ENCODE peak calls at places on chromosomes 12 and 14, in five cellular contexts. F is spleen; Q is CD8-positive, alpha-beta memory T cell; L is tibial artery; U is lower lobe of right lung. A is an unnamed sample.

GRCh38 chr14:61525293-61526011 is 169.9 kb upstream of the HIF1A start:
- DNase-seq in F (peak), Q (peak), L (peak), U (peak), A (peak)

GRCh38 chr12:4187916-4188315 is 85.6 kb upstream of the CCND2 start:
- DNase-seq in F (no peak), Q (no peak), L (no peak), U (no peak), A (no peak)

GRCh38 chr12:109892748-109893147 is 7.3 kb upstream of the TCHP start:
- DNase-seq in F (no peak), Q (no peak), L (no peak), U (no peak), A (no peak)

GRCh38 chr14:21070083-21070609 is at the start of gene ARHGEF40:
- DNase-seq in F (peak), Q (no peak), L (peak), U (peak), A (no peak)

GRCh38 chr14:75566321-75566720 is 12.1 kb upstream of the FLVCR2 start:
- DNase-seq in F (no peak), Q (peak), L (no peak), U (no peak), A (peak)

GRCh38 chr14:30375280-30375892 is 183.6 kb upstream of the G2E3 start:
- DNase-seq in F (peak), Q (peak), L (peak), U (peak), A (no peak)

GRCh38 chr12:27865421-27865820 is 85.4 kb upstream of the MANSC4 start:
- DNase-seq in F (no peak), Q (no peak), L (no peak), U (no peak), A (peak)

GRCh38 chr12:127101086-127101485 is 1165.9 kb upstream of the TMEM132C start:
- DNase-seq in F (no peak), Q (no peak), L (no peak), U (no peak), A (no peak)

GRCh38 chr14:95374262-95374997 is 54.7 kb upstream of the CLMN start:
- DNase-seq in F (no peak), Q (no peak), L (no peak), U (no peak), A (no peak)

GRCh38 chr14:97524579-97525319 is 727.6 kb downstream of the VRK1 start:
- DNase-seq in F (no peak), Q (no peak), L (no peak), U (no peak), A (no peak)

GRCh38 chr12:120181991-120182631 is 12.4 kb downstream of the GCN1 start:
- DNase-seq in F (no peak), Q (no peak), L (no peak), U (no peak), A (peak)

GRCh38 chr14:52078093-52078492 is 9.2 kb upstream of the NID2 start:
- DNase-seq in F (no peak), Q (no peak), L (no peak), U (no peak), A (no peak)

GRCh38 chr12:82058197-82058596 is 299.0 kb upstream of the PPFIA2 start:
- DNase-seq in F (no peak), Q (no peak), L (no peak), U (no peak), A (no peak)

GRCh38 chr12:125674554-125674953 is 609.3 kb downstream of the AACS start:
- DNase-seq in F (no peak), Q (no peak), L (no peak), U (no peak), A (no peak)

GRCh38 chr12:95802482-95803264 is 12.1 kb upstream of the NTN4 start:
- DNase-seq in F (no peak), Q (no peak), L (no peak), U (no peak), A (peak)

GRCh38 chr12:107925125-107925524 is 150.6 kb downstream of the ASCL4 start:
- DNase-seq in F (no peak), Q (no peak), L (no peak), U (no peak), A (no peak)

GRCh38 chr12:42684171-42685071 is 94.9 kb upstream of the PRICKLE1 start:
- DNase-seq in F (no peak), Q (no peak), L (no peak), U (no peak), A (no peak)

GRCh38 chr12:20748198-20748597 is 53.1 kb downstream of the SLCO1C1 start:
- DNase-seq in F (no peak), Q (no peak), L (no peak), U (no peak), A (no peak)

GRCh38 chr12:38527631-38528030 is 211.1 kb downstream of the ALG10B start:
- DNase-seq in F (no peak), Q (no peak), L (no peak), U (no peak), A (no peak)

GRCh38 chr12:14952295-14952995 is 9.0 kb downstream of the ARHGDIB start:
- DNase-seq in F (peak), Q (peak), L (no peak), U (no peak), A (peak)

GRCh38 chr12:93601591-93601990 is 29.1 kb downstream of the SOCS2 start:
- DNase-seq in F (no peak), Q (no peak), L (no peak), U (no peak), A (no peak)

GRCh38 chr12:16238661-16239060 is 38.8 kb downstream of the SLC15A5 start:
- DNase-seq in F (no peak), Q (no peak), L (peak), U (no peak), A (no peak)

GRCh38 chr14:95727084-95727700 is 13.3 kb upstream of the TCL1A start:
- DNase-seq in F (no peak), Q (no peak), L (no peak), U (no peak), A (no peak)

GRCh38 chr12:93514853-93515252 is 47.5 kb downstream of the MRPL42 start:
- DNase-seq in F (no peak), Q (no peak), L (no peak), U (no peak), A (no peak)

GRCh38 chr12:111404362-111405148 is 1.2 kb upstream of the SH2B3 start:
- DNase-seq in F (no peak), Q (peak), L (no peak), U (peak), A (no peak)

DNA sequence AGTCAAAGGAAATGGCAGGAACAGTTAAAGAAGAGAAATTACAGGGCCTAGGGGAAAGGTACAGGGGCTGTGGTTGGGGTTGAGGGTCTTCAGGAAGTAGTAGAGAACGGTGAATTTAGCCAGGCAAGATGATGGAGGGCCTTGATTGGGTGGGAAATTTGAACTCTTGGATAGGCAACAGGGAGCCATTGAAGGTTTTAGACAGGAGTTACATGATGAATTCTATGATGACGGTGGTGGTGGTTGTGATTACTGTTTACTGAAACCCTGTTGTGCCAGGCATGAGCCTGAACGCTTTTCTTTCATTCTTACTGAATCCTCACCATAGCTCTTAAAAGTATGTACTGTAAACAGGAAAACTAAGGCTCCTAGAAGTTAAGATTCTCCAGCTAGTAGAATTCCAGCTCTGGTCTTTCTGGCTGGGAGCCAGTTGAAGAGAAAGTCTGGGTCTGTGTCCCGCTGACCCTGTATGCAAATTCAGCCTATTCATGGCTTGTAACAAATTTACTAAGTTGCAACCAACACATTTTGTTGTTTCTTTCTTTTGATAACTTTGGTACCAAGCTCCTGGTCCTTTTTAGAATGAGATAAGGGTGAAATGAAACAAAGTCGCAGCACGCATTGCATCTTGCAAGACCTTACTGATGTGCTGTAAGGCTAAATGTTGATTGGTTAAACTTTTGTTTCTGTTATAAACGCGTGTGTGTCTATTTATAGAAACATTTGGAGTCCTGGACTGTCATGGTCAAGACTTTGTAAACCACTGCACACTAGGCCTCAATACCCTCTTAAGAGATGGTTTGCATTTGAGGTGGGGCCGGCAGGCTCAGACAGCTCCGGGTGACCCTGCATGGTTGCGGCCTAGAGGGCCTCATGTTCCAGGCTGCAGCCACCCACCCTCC is 6.0 kb downstream of the ORAI1 start:
- DNase-seq in F (no peak), Q (no peak), L (no peak), U (no peak), A (no peak)
- H3K27ac ChIP-seq in F (peak), Q (no peak), L (no peak), U (peak), A (no peak)

GRCh38 chr14:104826197-104826857 is 25.4 kb downstream of the ZBTB42 start:
- DNase-seq in F (peak), Q (peak), L (peak), U (peak), A (no peak)
- H3K27ac ChIP-seq in F (peak), Q (no peak), L (peak), U (peak), A (no peak)

DNA sequence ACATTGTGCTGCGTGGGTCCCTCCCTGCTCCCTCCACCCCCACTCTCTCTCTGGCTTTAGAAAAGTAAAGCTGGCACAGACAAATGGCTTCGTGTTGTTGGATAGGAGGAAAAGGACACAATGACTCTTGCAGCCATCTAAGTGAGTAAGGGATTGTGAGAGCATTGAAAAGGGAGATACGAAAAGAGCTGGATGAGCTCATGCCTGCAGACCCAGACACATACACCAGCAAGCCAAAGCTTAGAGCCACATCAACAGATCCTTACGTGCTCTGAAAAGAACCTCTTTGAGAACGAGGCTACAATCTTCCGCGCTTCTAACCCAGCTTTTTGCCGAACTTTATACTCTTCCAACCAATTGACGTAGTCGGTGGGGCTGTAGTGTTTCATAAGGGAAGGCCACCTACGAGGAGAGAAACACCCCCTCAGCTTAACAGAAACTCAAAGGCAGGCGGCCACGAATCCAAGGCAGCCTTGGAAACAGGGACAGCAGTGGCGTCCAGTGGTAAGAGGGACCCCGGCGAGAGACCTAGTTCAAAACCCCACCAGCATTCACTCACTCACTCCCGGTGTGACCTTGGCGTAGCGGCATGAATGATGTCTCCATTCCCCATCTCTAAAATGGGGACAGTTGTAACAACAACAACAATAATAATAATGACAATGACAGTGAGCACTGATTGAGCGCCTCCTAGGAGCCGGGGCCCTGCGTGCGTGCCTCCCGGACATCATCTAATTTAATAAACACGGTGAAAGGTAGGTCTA is 1.1 kb downstream of the FBXO21 start:
- DNase-seq in F (no peak), Q (no peak), L (peak), U (no peak), A (no peak)
- H3K27ac ChIP-seq in F (peak), Q (peak), L (peak), U (peak), A (no peak)

DNA sequence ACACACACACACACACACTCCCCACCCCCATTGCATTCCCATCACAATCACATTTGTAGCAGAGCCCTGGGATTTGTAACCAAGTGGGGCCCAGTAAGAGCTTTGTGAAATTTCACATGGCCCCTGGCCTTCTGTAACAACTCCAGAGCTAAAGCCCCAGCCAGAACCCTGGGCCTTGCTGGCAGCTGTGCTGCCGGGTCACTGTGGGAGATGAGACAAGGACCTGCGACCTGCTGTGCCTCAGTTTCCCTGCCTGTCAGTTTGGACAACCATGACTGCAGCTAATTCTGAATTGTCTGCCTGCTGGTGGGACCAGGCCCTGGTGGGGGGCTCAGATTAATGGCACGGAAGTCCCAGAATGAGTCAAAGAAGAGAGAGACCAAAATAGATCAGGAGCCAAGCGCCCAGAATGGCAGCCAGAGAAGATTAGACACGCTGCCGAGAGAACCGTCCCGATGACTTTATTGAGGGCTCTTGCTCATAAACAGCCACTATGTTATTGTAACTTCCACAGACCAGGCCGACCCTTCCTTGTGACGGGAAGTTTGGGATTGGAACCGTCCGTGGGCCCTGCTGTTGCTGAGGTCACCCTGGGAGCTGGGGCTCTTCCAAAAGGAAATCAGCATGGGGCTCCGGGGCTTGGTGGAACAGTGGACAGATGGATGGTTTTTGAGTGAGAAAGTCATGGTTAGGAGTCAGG is 123.1 kb downstream of the ZFP36L1 start:
- DNase-seq in F (no peak), Q (no peak), L (peak), U (no peak), A (no peak)
- H3K27ac ChIP-seq in F (no peak), Q (no peak), L (peak), U (peak), A (peak)

DNA sequence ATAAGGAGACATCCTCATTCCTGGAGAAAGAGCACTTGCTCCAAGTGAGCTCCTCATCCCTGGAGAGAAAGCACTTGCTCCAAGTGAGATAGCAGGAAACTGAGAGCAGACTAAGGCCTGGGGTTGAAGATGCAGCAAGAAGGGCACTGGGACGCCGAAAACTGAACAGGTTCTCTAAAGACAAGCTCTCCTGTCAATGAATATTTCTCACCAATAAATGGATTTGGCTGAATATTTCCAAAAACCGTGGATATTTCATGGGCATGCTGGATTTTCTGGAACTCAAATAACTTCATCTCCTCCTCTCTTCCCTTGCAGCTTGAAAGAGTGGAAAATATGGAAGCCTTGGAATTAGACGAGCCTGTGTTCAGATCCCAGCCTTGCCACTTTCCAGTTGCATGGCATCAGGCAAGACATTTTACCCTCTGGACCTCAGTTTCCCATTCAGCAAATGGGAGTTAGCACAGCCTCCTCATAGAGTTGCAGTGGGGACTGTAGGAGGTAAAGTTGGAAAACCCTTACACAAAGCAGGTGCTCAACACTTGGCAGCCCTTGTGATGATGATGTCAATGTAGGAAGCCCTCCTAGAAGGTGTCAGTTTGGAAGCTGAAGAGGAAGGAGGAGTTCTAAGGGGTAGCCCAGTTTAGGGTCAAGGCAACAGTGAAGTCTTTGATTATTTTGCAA is 4.4 kb upstream of the KRT76 start:
- DNase-seq in F (no peak), Q (no peak), L (no peak), U (no peak), A (no peak)
- H3K27ac ChIP-seq in F (no peak), Q (no peak), L (no peak), U (no peak), A (no peak)

DNA sequence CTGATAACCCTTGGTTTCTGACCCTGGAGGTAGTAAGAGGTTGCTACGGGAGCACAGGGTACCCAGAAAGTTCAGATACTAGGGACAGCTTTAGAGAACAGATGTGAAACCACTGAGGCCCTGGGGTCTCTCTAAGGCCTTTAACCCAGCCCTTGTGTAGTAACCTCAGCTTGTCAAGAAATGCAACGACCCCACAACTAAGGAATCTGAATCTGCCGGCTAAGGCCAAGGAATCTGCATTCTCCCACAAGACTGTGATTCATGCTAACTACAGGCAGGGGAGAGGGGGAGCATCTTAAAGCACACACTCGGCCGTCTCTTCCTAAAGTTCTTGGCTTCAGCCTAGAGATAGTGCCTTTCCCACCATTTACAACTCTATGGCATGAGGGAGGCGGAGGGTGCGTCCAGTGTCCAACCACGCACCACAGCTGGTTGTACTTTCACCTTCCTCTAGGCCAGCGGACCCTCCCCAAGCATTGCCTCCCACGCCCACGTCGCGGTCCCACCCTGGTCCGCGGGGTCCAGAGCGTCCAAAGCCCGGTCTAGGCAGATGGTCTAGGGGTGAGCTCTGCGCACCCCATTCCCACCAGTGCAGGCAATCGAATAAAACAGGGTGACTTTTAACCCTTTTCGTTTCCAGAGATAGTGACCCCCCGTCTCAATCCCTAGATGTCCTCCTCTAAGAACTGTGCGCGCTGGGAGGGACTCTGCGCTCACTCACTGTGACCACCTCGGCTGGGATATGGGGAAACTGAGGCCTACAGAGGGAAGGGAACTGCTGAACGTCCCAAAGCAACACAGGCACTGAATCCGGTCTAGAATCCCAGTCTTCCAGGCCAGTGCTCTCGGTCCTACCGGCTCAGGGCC is 704 bp upstream of the VASH1 start:
- DNase-seq in F (peak), Q (no peak), L (no peak), U (no peak), A (no peak)
- H3K27ac ChIP-seq in F (peak), Q (no peak), L (peak), U (peak), A (no peak)

DNA sequence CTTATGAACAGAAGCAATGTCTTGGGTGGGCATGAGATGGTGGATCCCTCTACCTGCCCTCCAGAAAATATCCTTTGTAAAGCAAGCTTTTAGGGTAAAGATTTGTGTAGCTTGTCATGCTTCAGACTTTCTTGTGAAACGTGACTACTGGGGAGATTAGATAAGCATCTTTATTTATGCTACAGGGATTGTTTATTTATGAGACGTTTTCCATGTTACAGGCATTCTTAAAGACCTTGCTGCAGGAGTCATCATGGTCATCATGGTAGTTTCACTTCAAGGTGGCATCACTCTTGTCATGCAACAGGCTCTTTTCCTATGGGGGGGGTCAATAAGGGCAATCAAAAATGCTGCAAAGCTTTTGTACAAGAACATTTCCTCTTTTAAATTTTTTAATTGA is 8.2 kb upstream of the MIS18BP1 start:
- DNase-seq in F (no peak), Q (no peak), L (no peak), U (no peak), A (no peak)
- H3K27ac ChIP-seq in F (no peak), Q (no peak), L (no peak), U (no peak), A (no peak)